ENCODE peak calls at places on chromosomes 7 and 10, in eight cellular contexts. W is transverse colon, N is left ventricle myocardium inferior, C is HCT116, X is fibroblast of the aortic adventitia, G is lower lobe of right lung, Y is thoracic aorta, A is adrenal gland. T is an unnamed sample.

GRCh38 chr7:100827330-100828226 is at the start of gene EPHB4:
- DNase-seq in W (peak; percentile 83), N (peak; percentile 84), C (peak; percentile 77), X (peak; percentile 87), G (peak; percentile 84), Y (no peak), A (peak; percentile 93), T (peak; percentile 83)

GRCh38 chr7:16967174-16967868 is 85.5 kb upstream of the AGR3 start:
- DNase-seq in W (no peak), N (no peak), C (no peak), X (peak; percentile 96), G (no peak), Y (no peak), A (no peak), T (no peak)

GRCh38 chr10:63214586-63214985 is 81.5 kb downstream of the NRBF2 start:
- DNase-seq in W (no peak), N (no peak), C (no peak), X (no peak), G (no peak), Y (no peak), A (no peak), T (no peak)

GRCh38 chr10:31004611-31005193 is 27.0 kb downstream of the ZNF438 start:
- DNase-seq in W (no peak), N (no peak), C (no peak), X (peak; percentile 93), G (no peak), Y (no peak), A (no peak), T (no peak)

GRCh38 chr7:151017953-151018420 is 6.3 kb downstream of the ATG9B start:
- DNase-seq in W (peak; percentile 77), N (peak; percentile 67), C (no peak), X (no peak), G (peak; percentile 79), Y (no peak), A (peak; percentile 81), T (no peak)

GRCh38 chr7:51847461-51848134 is 531.0 kb upstream of the COBL start:
- DNase-seq in W (no peak), N (no peak), C (no peak), X (no peak), G (no peak), Y (no peak), A (no peak), T (no peak)

GRCh38 chr10:77927343-77928256 is 1.0 kb upstream of the DLG5 start:
- DNase-seq in W (no peak), N (no peak), C (no peak), X (no peak), G (no peak), Y (no peak), A (no peak), T (no peak)

GRCh38 chr7:84277628-84278224 is 83.1 kb upstream of the SEMA3A start:
- DNase-seq in W (no peak), N (no peak), C (no peak), X (peak; percentile 32), G (no peak), Y (no peak), A (no peak), T (no peak)

GRCh38 chr10:95820363-95820762 is 64.4 kb downstream of the ENTPD1 start:
- DNase-seq in W (no peak), N (no peak), C (no peak), X (no peak), G (no peak), Y (no peak), A (no peak), T (no peak)

GRCh38 chr7:379456-380225 is 89.7 kb downstream of the FOXL3 start:
- DNase-seq in W (peak; percentile 18), N (no peak), C (no peak), X (no peak), G (peak; percentile 66), Y (no peak), A (no peak), T (peak; percentile 64)
- H3K4me3 ChIP-seq in W (peak overlapping the region; percentile 25), N (peak overlapping the region; percentile 49), C (no peak overlapping the region), X (no peak overlapping the region), G (peak overlapping the region; percentile 42), Y (peak overlapping the region; percentile 62), A (no peak overlapping the region), T (peak overlapping the region; percentile 35)

GRCh38 chr10:28533315-28533564 is 322 bp downstream of the WAC start:
- DNase-seq in W (no peak), N (no peak), C (no peak), X (no peak), G (no peak), Y (no peak), A (no peak), T (no peak)

GRCh38 chr10:28533571-28534304 is 820 bp downstream of the WAC start:
- DNase-seq in W (peak; percentile 74), N (peak; percentile 77), C (no peak), X (peak; percentile 43), G (peak; percentile 86), Y (peak; percentile 48), A (peak; percentile 83), T (peak; percentile 91)

GRCh38 chr10:28532223-28532508 is 752 bp upstream of the WAC start:
- DNase-seq in W (no peak), N (no peak), C (no peak), X (peak; percentile 47), G (no peak), Y (no peak), A (peak; percentile 79), T (peak; percentile 83)

GRCh38 chr10:28532509-28533314 is at the start of gene WAC:
- DNase-seq in W (peak; percentile 97), N (peak; percentile 96), C (peak; percentile 83), X (peak; percentile 92), G (peak; percentile 97), Y (peak; percentile 73), A (peak; percentile 97), T (peak; percentile 97)

DNA sequence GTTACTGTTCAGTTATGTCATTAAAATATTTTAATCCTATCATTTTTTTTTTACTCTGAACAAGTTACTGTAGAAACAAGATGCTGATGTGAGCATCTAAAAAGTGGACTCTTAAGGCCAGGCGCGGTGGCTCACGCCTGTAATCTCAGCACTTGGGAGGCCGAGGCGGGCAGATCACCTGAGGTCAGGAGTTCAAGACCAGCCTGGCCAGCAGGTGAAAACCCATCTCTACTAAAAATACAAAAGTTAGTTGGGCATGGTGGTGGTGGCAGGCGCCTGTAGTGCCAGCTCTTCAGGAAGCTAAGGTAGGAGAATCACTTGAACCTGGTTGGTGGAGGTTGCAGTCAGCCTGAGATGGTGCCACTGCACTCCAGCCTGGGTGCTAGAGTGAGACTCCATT is 2.9 kb downstream of the WAC start:
- DNase-seq in W (no peak), N (no peak), C (no peak), X (no peak), G (no peak), Y (no peak), A (no peak), T (no peak)
- H3K4me3 ChIP-seq in W (no peak overlapping the region), N (no peak overlapping the region), C (no peak overlapping the region), X (no peak overlapping the region), G (no peak overlapping the region), Y (no peak overlapping the region), A (no peak overlapping the region), T (no peak overlapping the region)

GRCh38 chr7:124035706-124036105 is 2.8 kb upstream of the TMEM229A start:
- DNase-seq in W (no peak), N (no peak), C (no peak), X (no peak), G (no peak), Y (no peak), A (no peak), T (no peak)
- H3K4me3 ChIP-seq in W (no peak overlapping the region), N (no peak overlapping the region), C (no peak overlapping the region), X (no peak overlapping the region), G (no peak overlapping the region), Y (no peak overlapping the region), A (no peak overlapping the region), T (no peak overlapping the region)

GRCh38 chr10:90641731-90642130 is 216.1 kb downstream of the HTR7 start:
- DNase-seq in W (no peak), N (no peak), C (no peak), X (no peak), G (no peak), Y (no peak), A (no peak), T (no peak)
- H3K4me3 ChIP-seq in W (no peak overlapping the region), N (no peak overlapping the region), C (no peak overlapping the region), X (no peak overlapping the region), G (no peak overlapping the region), Y (peak overlapping the region; percentile 40), A (no peak overlapping the region), T (no peak overlapping the region)

GRCh38 chr7:157874870-157875229 is 538.0 kb downstream of the DNAJB6 start:
- DNase-seq in W (no peak), N (no peak), C (no peak), X (no peak), G (no peak), Y (no peak), A (no peak), T (no peak)
- H3K4me3 ChIP-seq in W (no peak overlapping the region), N (no peak overlapping the region), C (no peak overlapping the region), X (no peak overlapping the region), G (no peak overlapping the region), Y (no peak overlapping the region), A (no peak overlapping the region), T (no peak overlapping the region)

GRCh38 chr7:12715372-12716133 is 28.1 kb downstream of the ARL4A start:
- DNase-seq in W (peak; percentile 83), N (peak; percentile 67), C (peak; percentile 77), X (peak; percentile 97), G (peak; percentile 84), Y (peak; percentile 28), A (peak; percentile 80), T (no peak)
- H3K4me3 ChIP-seq in W (peak overlapping the region; percentile 25), N (peak overlapping the region; percentile 38), C (no peak overlapping the region), X (peak overlapping the region; percentile 51), G (peak overlapping the region; percentile 32), Y (peak overlapping the region; percentile 41), A (no peak overlapping the region), T (peak overlapping the region; percentile 34)

T was measured in suprapubic skin.